ENCODE peak calls at places on chromosomes 16 and 17, in nine cellular contexts. E is heart left ventricle, U is transverse colon, V is upper lobe of right lung, F is fibroblast of lung, X is BE2C, K is pancreas, Z is A549, Y is astrocyte. A is an unnamed sample.

GRCh38 chr16:583470-583814 is 6.4 kb upstream of the RAB40C start:
- DNase-seq in E (no peak), U (no peak), V (no peak), F (no peak), X (no peak), K (no peak), Z (no peak), Y (no peak), A (no peak)

GRCh38 chr17:48037036-48037881 is at the start of gene COPZ2:
- DNase-seq in E (peak; percentile 85), U (peak; percentile 69), V (peak; percentile 87), F (peak; percentile 48), X (peak; percentile 59), K (peak; percentile 88), Z (peak; percentile 71), Y (no peak), A (peak; percentile 54)

GRCh38 chr17:33091271-33091670 is 99.6 kb downstream of the SPACA3 start:
- DNase-seq in E (no peak), U (no peak), V (no peak), F (peak; percentile 63), X (no peak), K (no peak), Z (no peak), Y (peak; percentile 50), A (no peak)

GRCh38 chr17:76710863-76711611 is at the start of gene MXRA7:
- DNase-seq in E (peak; percentile 86), U (peak; percentile 72), V (peak; percentile 87), F (peak; percentile 67), X (peak; percentile 86), K (no peak), Z (peak; percentile 49), Y (no peak), A (peak; percentile 78)

GRCh38 chr17:41870627-41871026 is 5.4 kb upstream of the KLHL11 start:
- DNase-seq in E (no peak), U (no peak), V (no peak), F (no peak), X (peak; percentile 39), K (no peak), Z (peak; percentile 44), Y (no peak), A (no peak)

GRCh38 chr17:39281806-39282205 is 56.1 kb upstream of the STAC2 start:
- DNase-seq in E (no peak), U (no peak), V (no peak), F (peak; percentile 79), X (no peak), K (no peak), Z (no peak), Y (peak; percentile 71), A (no peak)

GRCh38 chr17:50479522-50480141 is 972 bp downstream of the RSAD1 start:
- DNase-seq in E (peak; percentile 82), U (peak; percentile 86), V (peak; percentile 90), F (peak; percentile 70), X (peak; percentile 91), K (peak; percentile 91), Z (peak; percentile 92), Y (peak; percentile 57), A (peak; percentile 84)

GRCh38 chr16:2085669-2086068 is 37.9 kb downstream of the TSC2 start:
- DNase-seq in E (no peak), U (no peak), V (no peak), F (no peak), X (peak; percentile 70), K (no peak), Z (peak; percentile 41), Y (no peak), A (no peak)

GRCh38 chr17:78532922-78533640 is 44.1 kb downstream of the DNAH17 start:
- DNase-seq in E (no peak), U (no peak), V (peak; percentile 39), F (peak; percentile 85), X (no peak), K (no peak), Z (peak; percentile 88), Y (peak; percentile 83), A (no peak)

GRCh38 chr17:732788-733720 is 658 bp downstream of the TLCD3A start:
- DNase-seq in E (peak; percentile 69), U (peak; percentile 49), V (peak; percentile 77), F (peak; percentile 48), X (peak; percentile 11), K (peak; percentile 87), Z (peak; percentile 51), Y (no peak), A (peak; percentile 61)

GRCh38 chr17:81160306-81160705 is 5.0 kb upstream of the PVALEF start:
- DNase-seq in E (peak; percentile 89), U (peak; percentile 41), V (peak; percentile 82), F (no peak), X (no peak), K (peak; percentile 87), Z (no peak), Y (no peak), A (no peak)

GRCh38 chr17:56222255-56222654 is 69.0 kb downstream of the ANKFN1 start:
- DNase-seq in E (no peak), U (no peak), V (no peak), F (peak; percentile 23), X (no peak), K (no peak), Z (no peak), Y (peak; percentile 10), A (no peak)

GRCh38 chr16:88519240-88519639 is 51.0 kb upstream of the ZC3H18 start:
- DNase-seq in E (no peak), U (no peak), V (no peak), F (no peak), X (no peak), K (no peak), Z (no peak), Y (no peak), A (no peak)

GRCh38 chr17:71709271-71709670 is 411.5 kb upstream of the SOX9 start:
- DNase-seq in E (no peak), U (no peak), V (no peak), F (peak; percentile 13), X (no peak), K (no peak), Z (no peak), Y (peak; percentile 6), A (no peak)

GRCh38 chr16:84672276-84673202 is 24.2 kb downstream of the KLHL36 start:
- DNase-seq in E (peak; percentile 91), U (peak; percentile 83), V (peak; percentile 91), F (peak; percentile 65), X (peak; percentile 82), K (peak; percentile 87), Z (peak; percentile 68), Y (peak; percentile 41), A (peak; percentile 79)

GRCh38 chr16:3963203-3963602 is 82.7 kb upstream of the CREBBP start:
- DNase-seq in E (no peak), U (no peak), V (no peak), F (no peak), X (no peak), K (no peak), Z (no peak), Y (no peak), A (no peak)

GRCh38 chr16:12920739-12921138 is 19.3 kb downstream of the SHISA9 start:
- DNase-seq in E (no peak), U (no peak), V (no peak), F (no peak), X (no peak), K (no peak), Z (no peak), Y (no peak), A (no peak)

GRCh38 chr17:59884861-59885260 is 7.9 kb downstream of the TUBD1 start:
- DNase-seq in E (no peak), U (no peak), V (no peak), F (no peak), X (no peak), K (no peak), Z (no peak), Y (no peak), A (no peak)

GRCh38 chr17:64016248-64016784 is 4.1 kb downstream of the ICAM2 start:
- DNase-seq in E (no peak), U (no peak), V (no peak), F (no peak), X (no peak), K (no peak), Z (no peak), Y (no peak), A (no peak)

GRCh38 chr17:7549401-7550055 is 670 bp downstream of the TNFSF12 start:
- DNase-seq in E (no peak), U (peak; percentile 62), V (peak; percentile 80), F (peak; percentile 10), X (no peak), K (peak; percentile 80), Z (peak; percentile 19), Y (no peak), A (peak; percentile 82)

GRCh38 chr17:81254955-81255717 is 16.0 kb downstream of the NDUFAF8 start:
- DNase-seq in E (peak; percentile 88), U (peak; percentile 87), V (peak; percentile 97), F (peak; percentile 77), X (peak; percentile 88), K (peak; percentile 88), Z (peak; percentile 77), Y (peak; percentile 64), A (peak; percentile 90)

GRCh38 chr16:85505794-85506339 is 107.3 kb upstream of the GSE1 start:
- DNase-seq in E (no peak), U (no peak), V (no peak), F (no peak), X (no peak), K (no peak), Z (no peak), Y (no peak), A (no peak)

GRCh38 chr16:73382921-73383594 is 335.1 kb upstream of the ZFHX3 start:
- DNase-seq in E (no peak), U (no peak), V (no peak), F (no peak), X (no peak), K (no peak), Z (no peak), Y (no peak), A (no peak)

GRCh38 chr16:18788828-18789514 is 1.2 kb downstream of the RPS15A start:
- DNase-seq in E (no peak), U (no peak), V (no peak), F (peak; percentile 33), X (no peak), K (no peak), Z (no peak), Y (no peak), A (peak; percentile 16)
- H3K4me1 ChIP-seq in E (peaks cover 8% of the 10 kb centered on the region), U (peaks cover 43% of the 10 kb centered on the region), V (peaks cover 55% of the 10 kb centered on the region), F (peaks cover 11% of the 10 kb centered on the region), X (peaks cover 8% of the 10 kb centered on the region), K (peaks cover 36% of the 10 kb centered on the region), Z (peaks cover 45% of the 10 kb centered on the region), Y (peaks cover 17% of the 10 kb centered on the region), A (peaks cover 19% of the 10 kb centered on the region)

GRCh38 chr17:36877774-36878173 is 59.5 kb upstream of the LHX1 start:
- DNase-seq in E (no peak), U (no peak), V (no peak), F (peak; percentile 37), X (no peak), K (no peak), Z (no peak), Y (peak; percentile 15), A (no peak)
- H3K4me3 ChIP-seq in E (no peak overlapping the region), U (no peak overlapping the region), V (no peak overlapping the region), F (no peak overlapping the region), X (no peak overlapping the region), K (no peak overlapping the region), Z (no peak overlapping the region), Y (no peak overlapping the region), A (no peak overlapping the region)

GRCh38 chr16:68923116-68923515 is 79.8 kb downstream of the TANGO6 start:
- DNase-seq in E (no peak), U (no peak), V (no peak), F (no peak), X (no peak), K (no peak), Z (no peak), Y (no peak), A (no peak)
- H3K4me1 ChIP-seq in E (no peaks in the 10 kb centered on the region), U (no peaks in the 10 kb centered on the region), V (no peaks in the 10 kb centered on the region), F (no peaks in the 10 kb centered on the region), X (no peaks in the 10 kb centered on the region), K (peaks cover 7% of the 10 kb centered on the region), Z (peaks cover 30% of the 10 kb centered on the region), Y (peaks cover 3% of the 10 kb centered on the region), A (peaks cover 5% of the 10 kb centered on the region)

GRCh38 chr16:66881560-66881959 is 1.2 kb downstream of the PDP2 start:
- DNase-seq in E (no peak), U (no peak), V (no peak), F (no peak), X (no peak), K (no peak), Z (no peak), Y (no peak), A (no peak)
- H3K4me3 ChIP-seq in E (no peak overlapping the region), U (peak overlapping the region; percentile 70), V (peak overlapping the region; percentile 88), F (no peak overlapping the region), X (peak overlapping the region; percentile 92), K (peak overlapping the region; percentile 86), Z (peak overlapping the region; percentile 74), Y (peak overlapping the region; percentile 37), A (no peak overlapping the region)